ENCODE peak calls at places on chromosomes 12 and 14, in six cellular contexts. B is DMS153; Y is activated CD4-positive, alpha-beta T cell treated with anti-CD3 and anti-CD28 coated beads for 24 hours; Q is activated CD4-positive, CD25-positive, alpha-beta regulatory T cell; N is stomach; M is stimulated activated CD4-positive, alpha-beta T cell treated with anti-CD3 and anti-CD28 coated beads, Interleukin-4, amount 100 ng/mL, for 48 hours. U is an unnamed sample.
A peak's percentile ranks its signal among the peaks of the same experiment; 100 is the strongest.

GRCh38 chr14:30921305-30921704 is 46.9 kb downstream of the COCH start:
- DNase-seq in B (no peak), Y (no peak), Q (no peak), N (no peak), M (no peak), U (no peak)

GRCh38 chr14:52103416-52103815 is 34.6 kb upstream of the NID2 start:
- DNase-seq in B (peak; percentile 10), Y (no peak), Q (no peak), N (no peak), M (no peak), U (no peak)

GRCh38 chr12:49962861-49963765 is 1.4 kb downstream of the AQP5 start:
- DNase-seq in B (peak; percentile 68), Y (no peak), Q (no peak), N (peak; percentile 95), M (no peak), U (no peak)

GRCh38 chr12:49865109-49865781 is 22.3 kb upstream of the BCDIN3D start:
- DNase-seq in B (no peak), Y (no peak), Q (no peak), N (no peak), M (no peak), U (no peak)

GRCh38 chr12:50627491-50627890 is 122.7 kb downstream of the DIP2B start:
- DNase-seq in B (no peak), Y (no peak), Q (no peak), N (no peak), M (no peak), U (no peak)

GRCh38 chr12:50066402-50066801 is 9.0 kb downstream of the ASIC1 start:
- DNase-seq in B (no peak), Y (no peak), Q (no peak), N (no peak), M (no peak), U (peak; percentile 79)

GRCh38 chr12:4506870-4507269 is 31.8 kb upstream of the RAD51AP1 start:
- DNase-seq in B (no peak), Y (no peak), Q (no peak), N (no peak), M (no peak), U (no peak)

GRCh38 chr14:101836131-101836530 is 74.6 kb downstream of the PPP2R5C start:
- DNase-seq in B (no peak), Y (no peak), Q (no peak), N (no peak), M (no peak), U (no peak)

GRCh38 chr12:52186135-52186840 is 5.5 kb downstream of the KRT80 start:
- DNase-seq in B (no peak), Y (no peak), Q (no peak), N (no peak), M (no peak), U (no peak)

GRCh38 chr14:72523397-72524157 is 370.3 kb downstream of the DPF3 start:
- DNase-seq in B (no peak), Y (no peak), Q (no peak), N (no peak), M (no peak), U (no peak)

GRCh38 chr12:126086242-126086641 is 1021.0 kb downstream of the AACS start:
- DNase-seq in B (no peak), Y (no peak), Q (no peak), N (no peak), M (no peak), U (no peak)

GRCh38 chr12:111027431-111027830 is 107.1 kb upstream of the MYL2 start:
- DNase-seq in B (no peak), Y (no peak), Q (no peak), N (no peak), M (no peak), U (no peak)

GRCh38 chr14:49497725-49498348 is 88.3 kb downstream of the RPS29 start:
- DNase-seq in B (peak; percentile 45), Y (peak; percentile 3), Q (no peak), N (no peak), M (no peak), U (peak; percentile 94)